ENCODE peak calls at places on chromosomes 5 and 9, in six cellular contexts. L, P, T, M, U and Y are unnamed samples.
A peak's percentile ranks its signal among the peaks of the same experiment; 100 is the strongest.

GRCh38 chr9:97928968-97929604 is 6.8 kb upstream of the TRMO start:
- DNase-seq in L (no peak), P (no peak), T (no peak), M (no peak), U (no peak), Y (no peak)

GRCh38 chr9:2013688-2014087 is 1.5 kb upstream of the SMARCA2 start:
- DNase-seq in L (no peak), P (no peak), T (no peak), M (no peak), U (no peak), Y (no peak)

GRCh38 chr9:131312822-131313770 is 23.6 kb downstream of the PLPP7 start:
- DNase-seq in L (no peak), P (no peak), T (no peak), M (no peak), U (no peak), Y (peak; percentile 39)

GRCh38 chr5:174563899-174564298 is 160.5 kb upstream of the MSX2 start:
- DNase-seq in L (no peak), P (no peak), T (no peak), M (no peak), U (no peak), Y (peak; percentile 4)

GRCh38 chr5:78995521-78995920 is 10.4 kb upstream of the ARSB start:
- DNase-seq in L (no peak), P (no peak), T (no peak), M (no peak), U (no peak), Y (no peak)

GRCh38 chr5:3099526-3099925 is 348.0 kb upstream of the IRX2 start:
- DNase-seq in L (no peak), P (no peak), T (no peak), M (no peak), U (no peak), Y (no peak)

GRCh38 chr5:98631311-98632054 is 142.0 kb upstream of the RGMB start:
- DNase-seq in L (no peak), P (peak; percentile 95), T (no peak), M (no peak), U (no peak), Y (no peak)

GRCh38 chr9:115098226-115098965 is 19.6 kb downstream of the TNC start:
- DNase-seq in L (no peak), P (no peak), T (no peak), M (no peak), U (no peak), Y (no peak)

GRCh38 chr9:137972355-137972987 is 94.9 kb downstream of the CACNA1B start:
- DNase-seq in L (peak; percentile 12), P (no peak), T (no peak), M (no peak), U (peak; percentile 35), Y (no peak)

GRCh38 chr9:120985759-120986353 is 59.3 kb upstream of the TRAF1 start:
- DNase-seq in L (no peak), P (no peak), T (no peak), M (peak; percentile 11), U (no peak), Y (no peak)

GRCh38 chr9:120138955-120139354 is 441.0 kb downstream of the CDK5RAP2 start:
- DNase-seq in L (no peak), P (no peak), T (no peak), M (no peak), U (no peak), Y (no peak)

GRCh38 chr5:72152506-72152905 is 45.2 kb downstream of the MAP1B start:
- DNase-seq in L (no peak), P (no peak), T (no peak), M (no peak), U (no peak), Y (no peak)

GRCh38 chr9:76717611-76718010 is 46.6 kb upstream of the PCA3 start:
- DNase-seq in L (no peak), P (no peak), T (no peak), M (no peak), U (no peak), Y (no peak)

GRCh38 chr5:135153661-135154060 is 119.6 kb upstream of the PITX1 start:
- DNase-seq in L (no peak), P (no peak), T (no peak), M (no peak), U (no peak), Y (no peak)